ENCODE peak calls at places on chromosomes 16 and 17, in ten cellular contexts. One of them, this sample, is unnamed.

GRCh38 chr17:16491703-16492612 is at the start of gene LRRC75A:
- DNase-seq in heart left ventricle: peak
- DNase-seq in suprapubic skin: no peak
- DNase-seq in foreskin fibroblast: peak
- DNase-seq in tibial artery: no peak
- DNase-seq in HL-60: no peak
- DNase-seq in body of pancreas: peak
- DNase-seq in bronchial epithelial cell: no peak
- DNase-seq in brain microvascular endothelial cell: no peak
- DNase-seq in fibroblast of the aortic adventitia: no peak
- DNase-seq in this sample: no peak

GRCh38 chr16:52621651-52622050 is 74.7 kb upstream of the TOX3 start:
- DNase-seq in heart left ventricle: no peak
- DNase-seq in suprapubic skin: no peak
- DNase-seq in foreskin fibroblast: no peak
- DNase-seq in tibial artery: no peak
- DNase-seq in HL-60: no peak
- DNase-seq in body of pancreas: no peak
- DNase-seq in bronchial epithelial cell: peak
- DNase-seq in brain microvascular endothelial cell: no peak
- DNase-seq in fibroblast of the aortic adventitia: no peak
- DNase-seq in this sample: no peak

GRCh38 chr17:51801626-51802025 is 356.9 kb downstream of the CA10 start:
- DNase-seq in heart left ventricle: no peak
- DNase-seq in suprapubic skin: no peak
- DNase-seq in foreskin fibroblast: no peak
- DNase-seq in tibial artery: no peak
- DNase-seq in HL-60: no peak
- DNase-seq in body of pancreas: no peak
- DNase-seq in bronchial epithelial cell: no peak
- DNase-seq in brain microvascular endothelial cell: no peak
- DNase-seq in fibroblast of the aortic adventitia: no peak
- DNase-seq in this sample: no peak

GRCh38 chr17:15890279-15890892 is 54.5 kb upstream of the ADORA2B start:
- DNase-seq in heart left ventricle: no peak
- DNase-seq in suprapubic skin: no peak
- DNase-seq in foreskin fibroblast: no peak
- DNase-seq in tibial artery: no peak
- DNase-seq in HL-60: no peak
- DNase-seq in body of pancreas: no peak
- DNase-seq in bronchial epithelial cell: no peak
- DNase-seq in brain microvascular endothelial cell: no peak
- DNase-seq in fibroblast of the aortic adventitia: no peak
- DNase-seq in this sample: no peak

GRCh38 chr16:87895641-87896141 is 26.4 kb upstream of the SLC7A5 start:
- DNase-seq in heart left ventricle: no peak
- DNase-seq in suprapubic skin: no peak
- DNase-seq in foreskin fibroblast: peak
- DNase-seq in tibial artery: no peak
- DNase-seq in HL-60: peak
- DNase-seq in body of pancreas: no peak
- DNase-seq in bronchial epithelial cell: no peak
- DNase-seq in brain microvascular endothelial cell: peak
- DNase-seq in fibroblast of the aortic adventitia: no peak
- DNase-seq in this sample: no peak

GRCh38 chr16:88264641-88265285 is 118.0 kb upstream of the ZNF469 start:
- DNase-seq in heart left ventricle: peak
- DNase-seq in suprapubic skin: peak
- DNase-seq in foreskin fibroblast: peak
- DNase-seq in tibial artery: peak
- DNase-seq in HL-60: peak
- DNase-seq in body of pancreas: peak
- DNase-seq in bronchial epithelial cell: peak
- DNase-seq in brain microvascular endothelial cell: peak
- DNase-seq in fibroblast of the aortic adventitia: peak
- DNase-seq in this sample: peak

GRCh38 chr17:72315514-72315913 is 194.7 kb downstream of the SOX9 start:
- DNase-seq in heart left ventricle: no peak
- DNase-seq in suprapubic skin: no peak
- DNase-seq in foreskin fibroblast: no peak
- DNase-seq in tibial artery: no peak
- DNase-seq in HL-60: no peak
- DNase-seq in body of pancreas: no peak
- DNase-seq in bronchial epithelial cell: no peak
- DNase-seq in brain microvascular endothelial cell: no peak
- DNase-seq in fibroblast of the aortic adventitia: no peak
- DNase-seq in this sample: no peak

GRCh38 chr16:1453316-1453715 is 9.0 kb upstream of the CCDC154 start:
- DNase-seq in heart left ventricle: no peak
- DNase-seq in suprapubic skin: no peak
- DNase-seq in foreskin fibroblast: no peak
- DNase-seq in tibial artery: no peak
- DNase-seq in HL-60: no peak
- DNase-seq in body of pancreas: no peak
- DNase-seq in bronchial epithelial cell: no peak
- DNase-seq in brain microvascular endothelial cell: no peak
- DNase-seq in fibroblast of the aortic adventitia: no peak
- DNase-seq in this sample: no peak

GRCh38 chr17:67481808-67482207 is 104.7 kb downstream of the PITPNC1 start:
- DNase-seq in heart left ventricle: no peak
- DNase-seq in suprapubic skin: no peak
- DNase-seq in foreskin fibroblast: peak
- DNase-seq in tibial artery: no peak
- DNase-seq in HL-60: peak
- DNase-seq in body of pancreas: no peak
- DNase-seq in bronchial epithelial cell: no peak
- DNase-seq in brain microvascular endothelial cell: no peak
- DNase-seq in fibroblast of the aortic adventitia: peak
- DNase-seq in this sample: no peak

GRCh38 chr17:29107933-29108805 is 65.2 kb downstream of the PIPOX start:
- DNase-seq in heart left ventricle: no peak
- DNase-seq in suprapubic skin: no peak
- DNase-seq in foreskin fibroblast: no peak
- DNase-seq in tibial artery: no peak
- DNase-seq in HL-60: no peak
- DNase-seq in body of pancreas: peak
- DNase-seq in bronchial epithelial cell: peak
- DNase-seq in brain microvascular endothelial cell: no peak
- DNase-seq in fibroblast of the aortic adventitia: no peak
- DNase-seq in this sample: no peak

GRCh38 chr17:17572010-17572785 is 19.3 kb downstream of the PEMT start:
- DNase-seq in heart left ventricle: no peak
- DNase-seq in suprapubic skin: no peak
- DNase-seq in foreskin fibroblast: no peak
- DNase-seq in tibial artery: no peak
- DNase-seq in HL-60: no peak
- DNase-seq in body of pancreas: no peak
- DNase-seq in bronchial epithelial cell: no peak
- DNase-seq in brain microvascular endothelial cell: no peak
- DNase-seq in fibroblast of the aortic adventitia: no peak
- DNase-seq in this sample: no peak

GRCh38 chr17:28948873-28949184 is 2.5 kb downstream of the PHF12 start:
- DNase-seq in heart left ventricle: peak
- DNase-seq in suprapubic skin: no peak
- DNase-seq in foreskin fibroblast: no peak
- DNase-seq in tibial artery: no peak
- DNase-seq in HL-60: no peak
- DNase-seq in body of pancreas: no peak
- DNase-seq in bronchial epithelial cell: no peak
- DNase-seq in brain microvascular endothelial cell: peak
- DNase-seq in fibroblast of the aortic adventitia: no peak
- DNase-seq in this sample: no peak

GRCh38 chr16:75624921-75625334 is 1.8 kb upstream of the ADAT1 start:
- DNase-seq in heart left ventricle: no peak
- DNase-seq in suprapubic skin: no peak
- DNase-seq in foreskin fibroblast: peak
- DNase-seq in tibial artery: no peak
- DNase-seq in HL-60: no peak
- DNase-seq in body of pancreas: no peak
- DNase-seq in bronchial epithelial cell: peak
- DNase-seq in brain microvascular endothelial cell: no peak
- DNase-seq in fibroblast of the aortic adventitia: peak
- DNase-seq in this sample: no peak

GRCh38 chr17:47251421-47251940 is 2.1 kb upstream of the ITGB3 start:
- DNase-seq in heart left ventricle: no peak
- DNase-seq in suprapubic skin: no peak
- DNase-seq in foreskin fibroblast: no peak
- DNase-seq in tibial artery: no peak
- DNase-seq in HL-60: no peak
- DNase-seq in body of pancreas: no peak
- DNase-seq in bronchial epithelial cell: no peak
- DNase-seq in brain microvascular endothelial cell: no peak
- DNase-seq in fibroblast of the aortic adventitia: no peak
- DNase-seq in this sample: no peak

DNA sequence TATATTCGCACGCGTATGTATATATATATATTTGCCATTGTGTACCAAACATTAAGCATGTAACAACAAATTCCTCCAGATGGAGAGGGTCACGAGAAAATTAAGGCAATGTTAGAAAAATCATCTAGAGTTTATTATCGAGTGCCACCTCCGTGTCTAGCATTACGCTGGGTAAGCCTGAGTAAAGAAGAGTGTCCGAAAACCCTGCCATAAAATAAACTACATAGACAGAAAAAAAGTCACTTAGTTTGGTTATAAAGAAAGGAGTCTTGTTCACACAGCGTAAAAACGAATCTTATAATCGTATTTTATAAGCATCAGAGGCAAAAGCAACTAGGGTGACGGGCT is 638 bp upstream of the RHOT1 start:
- DNase-seq in heart left ventricle: no peak
- DNase-seq in suprapubic skin: no peak
- DNase-seq in foreskin fibroblast: no peak
- DNase-seq in tibial artery: no peak
- DNase-seq in HL-60: no peak
- DNase-seq in body of pancreas: no peak
- DNase-seq in bronchial epithelial cell: no peak
- DNase-seq in brain microvascular endothelial cell: no peak
- DNase-seq in fibroblast of the aortic adventitia: no peak
- DNase-seq in this sample: no peak
- H3K4me3 ChIP-seq in heart left ventricle: peak
- H3K4me3 ChIP-seq in suprapubic skin: peak
- H3K4me3 ChIP-seq in foreskin fibroblast: peak
- H3K4me3 ChIP-seq in tibial artery: peak
- H3K4me3 ChIP-seq in HL-60: peak
- H3K4me3 ChIP-seq in body of pancreas: no peak
- H3K4me3 ChIP-seq in bronchial epithelial cell: peak
- H3K4me3 ChIP-seq in brain microvascular endothelial cell: peak
- H3K4me3 ChIP-seq in fibroblast of the aortic adventitia: peak
- H3K4me3 ChIP-seq in this sample: peak

DNA sequence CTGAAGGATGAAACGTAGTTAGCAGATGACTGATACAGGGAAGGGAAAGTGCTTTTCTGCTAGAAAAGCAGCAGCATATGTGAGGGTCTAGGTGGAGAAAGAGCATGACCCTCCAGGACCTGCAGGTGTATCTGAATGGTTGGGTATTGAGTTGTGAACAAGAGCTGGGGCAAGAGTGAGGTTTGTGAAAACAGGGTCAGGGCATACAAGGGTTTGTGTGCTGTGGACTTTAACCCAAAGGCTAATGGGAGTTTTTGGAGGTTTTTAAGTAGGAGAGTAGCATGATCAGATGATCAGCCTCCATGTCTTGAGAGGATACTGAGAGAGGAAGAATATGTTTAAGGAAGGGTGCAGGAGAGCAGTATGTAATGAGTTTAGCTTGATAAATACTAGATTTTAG is 6.1 kb upstream of the CMTM1 start:
- DNase-seq in heart left ventricle: no peak
- DNase-seq in suprapubic skin: no peak
- DNase-seq in foreskin fibroblast: no peak
- DNase-seq in tibial artery: no peak
- DNase-seq in HL-60: no peak
- DNase-seq in body of pancreas: no peak
- DNase-seq in bronchial epithelial cell: no peak
- DNase-seq in brain microvascular endothelial cell: no peak
- DNase-seq in fibroblast of the aortic adventitia: no peak
- DNase-seq in this sample: no peak
- TF ChIP-seq CTCF in heart left ventricle: no peak
- TF ChIP-seq CTCF in suprapubic skin: no peak
- TF ChIP-seq CTCF in foreskin fibroblast: no peak
- TF ChIP-seq CTCF in tibial artery: no peak
- TF ChIP-seq CTCF in HL-60: no peak
- TF ChIP-seq CTCF in body of pancreas: no peak
- TF ChIP-seq CTCF in bronchial epithelial cell: no peak
- TF ChIP-seq CTCF in brain microvascular endothelial cell: no peak
- TF ChIP-seq CTCF in fibroblast of the aortic adventitia: no peak
- TF ChIP-seq CTCF in this sample: no peak

GRCh38 chr17:50584116-50584515 is 23.6 kb downstream of the CACNA1G start:
- DNase-seq in heart left ventricle: no peak
- DNase-seq in suprapubic skin: no peak
- DNase-seq in foreskin fibroblast: no peak
- DNase-seq in tibial artery: no peak
- DNase-seq in HL-60: no peak
- DNase-seq in body of pancreas: no peak
- DNase-seq in bronchial epithelial cell: no peak
- DNase-seq in brain microvascular endothelial cell: no peak
- DNase-seq in fibroblast of the aortic adventitia: no peak
- DNase-seq in this sample: no peak

GRCh38 chr17:50581316-50581715 is 20.8 kb downstream of the CACNA1G start:
- DNase-seq in heart left ventricle: no peak
- DNase-seq in suprapubic skin: no peak
- DNase-seq in foreskin fibroblast: no peak
- DNase-seq in tibial artery: no peak
- DNase-seq in HL-60: no peak
- DNase-seq in body of pancreas: no peak
- DNase-seq in bronchial epithelial cell: no peak
- DNase-seq in brain microvascular endothelial cell: no peak
- DNase-seq in fibroblast of the aortic adventitia: no peak
- DNase-seq in this sample: no peak

GRCh38 chr17:50584749-50585148 is 24.2 kb downstream of the CACNA1G start:
- DNase-seq in heart left ventricle: no peak
- DNase-seq in suprapubic skin: no peak
- DNase-seq in foreskin fibroblast: no peak
- DNase-seq in tibial artery: no peak
- DNase-seq in HL-60: no peak
- DNase-seq in body of pancreas: no peak
- DNase-seq in bronchial epithelial cell: peak
- DNase-seq in brain microvascular endothelial cell: no peak
- DNase-seq in fibroblast of the aortic adventitia: no peak
- DNase-seq in this sample: no peak

GRCh38 chr17:50583636-50584035 is 23.1 kb downstream of the CACNA1G start:
- DNase-seq in heart left ventricle: no peak
- DNase-seq in suprapubic skin: no peak
- DNase-seq in foreskin fibroblast: no peak
- DNase-seq in tibial artery: no peak
- DNase-seq in HL-60: no peak
- DNase-seq in body of pancreas: no peak
- DNase-seq in bronchial epithelial cell: no peak
- DNase-seq in brain microvascular endothelial cell: no peak
- DNase-seq in fibroblast of the aortic adventitia: no peak
- DNase-seq in this sample: no peak

GRCh38 chr17:50582741-50583140 is 22.2 kb downstream of the CACNA1G start:
- DNase-seq in heart left ventricle: no peak
- DNase-seq in suprapubic skin: no peak
- DNase-seq in foreskin fibroblast: no peak
- DNase-seq in tibial artery: no peak
- DNase-seq in HL-60: no peak
- DNase-seq in body of pancreas: no peak
- DNase-seq in bronchial epithelial cell: no peak
- DNase-seq in brain microvascular endothelial cell: no peak
- DNase-seq in fibroblast of the aortic adventitia: no peak
- DNase-seq in this sample: no peak
- H3K4me3 ChIP-seq in heart left ventricle: no peak
- H3K4me3 ChIP-seq in suprapubic skin: no peak
- H3K4me3 ChIP-seq in foreskin fibroblast: no peak
- H3K4me3 ChIP-seq in tibial artery: no peak
- H3K4me3 ChIP-seq in HL-60: no peak
- H3K4me3 ChIP-seq in body of pancreas: no peak
- H3K4me3 ChIP-seq in bronchial epithelial cell: no peak
- H3K4me3 ChIP-seq in brain microvascular endothelial cell: no peak
- H3K4me3 ChIP-seq in fibroblast of the aortic adventitia: no peak
- H3K4me3 ChIP-seq in this sample: no peak

GRCh38 chr16:3182608-3183444 is 5.2 kb upstream of the OR1F1 start:
- DNase-seq in heart left ventricle: no peak
- DNase-seq in suprapubic skin: no peak
- DNase-seq in foreskin fibroblast: peak
- DNase-seq in tibial artery: no peak
- DNase-seq in HL-60: no peak
- DNase-seq in body of pancreas: peak
- DNase-seq in bronchial epithelial cell: peak
- DNase-seq in brain microvascular endothelial cell: peak
- DNase-seq in fibroblast of the aortic adventitia: peak
- DNase-seq in this sample: no peak
- TF ChIP-seq CTCF in heart left ventricle: peak
- TF ChIP-seq CTCF in suprapubic skin: peak
- TF ChIP-seq CTCF in foreskin fibroblast: peak
- TF ChIP-seq CTCF in tibial artery: no peak
- TF ChIP-seq CTCF in HL-60: no peak
- TF ChIP-seq CTCF in body of pancreas: peak
- TF ChIP-seq CTCF in bronchial epithelial cell: peak
- TF ChIP-seq CTCF in brain microvascular endothelial cell: peak
- TF ChIP-seq CTCF in fibroblast of the aortic adventitia: peak
- TF ChIP-seq CTCF in this sample: peak